ENCODE peak calls at places on chromosomes 13 and 19, in four cellular contexts. M, U, C and O are unnamed samples.

GRCh38 chr19:6453951-6454565 is 5.5 kb downstream of the SLC25A23 start:
- DNase-seq in M (no peak), U (no peak), C (no peak), O (no peak)

GRCh38 chr19:11685676-11686650 is 52.8 kb downstream of the ZNF823 start:
- DNase-seq in M (no peak), U (no peak), C (no peak), O (no peak)

GRCh38 chr13:32905864-32906180 is 110.4 kb upstream of the KL start:
- DNase-seq in M (no peak), U (no peak), C (no peak), O (no peak)

GRCh38 chr19:33227242-33227650 is 1.6 kb upstream of the SLC7A10 start:
- DNase-seq in M (no peak), U (no peak), C (no peak), O (no peak)

GRCh38 chr13:73167046-73167820 is 108.4 kb downstream of the KLF5 start:
- DNase-seq in M (no peak), U (no peak), C (no peak), O (no peak)

GRCh38 chr19:15452111-15453047 is 2.6 kb upstream of the WIZ start:
- DNase-seq in M (peak; percentile 59), U (no peak), C (no peak), O (no peak)

GRCh38 chr13:59946924-59947323 is 216.8 kb downstream of the DIAPH3 start:
- DNase-seq in M (no peak), U (no peak), C (peak; percentile 49), O (no peak)

GRCh38 chr13:34002141-34002540 is 184.2 kb downstream of the RFC3 start:
- DNase-seq in M (no peak), U (no peak), C (no peak), O (no peak)

GRCh38 chr13:37442996-37443395 is 155.6 kb downstream of the POSTN start:
- DNase-seq in M (no peak), U (no peak), C (no peak), O (no peak)

GRCh38 chr19:6531163-6531955 is 533 bp downstream of the TNFSF9 start:
- DNase-seq in M (no peak), U (no peak), C (no peak), O (no peak)

GRCh38 chr13:21501709-21502108 is 42.6 kb upstream of the ZDHHC20 start:
- DNase-seq in M (no peak), U (no peak), C (no peak), O (no peak)

GRCh38 chr13:99258946-99259345 is 767 bp upstream of the GPR18 start:
- DNase-seq in M (no peak), U (peak; percentile 46), C (no peak), O (no peak)

GRCh38 chr13:44732503-44733098 is 156.5 kb upstream of the TSC22D1 start:
- DNase-seq in M (peak; percentile 53), U (no peak), C (no peak), O (no peak)

GRCh38 chr13:96285729-96286128 is 195.8 kb downstream of the HS6ST3 start:
- DNase-seq in M (no peak), U (no peak), C (no peak), O (no peak)

GRCh38 chr19:38039966-38040365 is 133.0 kb downstream of the SIPA1L3 start:
- DNase-seq in M (no peak), U (no peak), C (peak; percentile 99), O (no peak)

GRCh38 chr13:28199089-28199488 is 60.7 kb downstream of the PAN3 start:
- DNase-seq in M (no peak), U (no peak), C (no peak), O (no peak)

GRCh38 chr13:51845574-51846318 is 769 bp upstream of the TMEM272 start:
- DNase-seq in M (no peak), U (no peak), C (no peak), O (no peak)

GRCh38 chr19:15498910-15499309 is 9.4 kb upstream of the CYP4F22 start:
- DNase-seq in M (no peak), U (no peak), C (no peak), O (no peak)

GRCh38 chr13:51599444-51600176 is 15.3 kb downstream of the WDFY2 start:
- DNase-seq in M (no peak), U (no peak), C (no peak), O (no peak)

GRCh38 chr13:84405286-84405685 is 523.0 kb upstream of the SLITRK1 start:
- DNase-seq in M (no peak), U (no peak), C (peak; percentile 60), O (no peak)

GRCh38 chr13:30806784-30807183 is 71.4 kb downstream of the ALOX5AP start:
- DNase-seq in M (no peak), U (no peak), C (peak; percentile 76), O (no peak)

GRCh38 chr13:52665325-52665724 is 12.7 kb downstream of the SUGT1 start:
- DNase-seq in M (no peak), U (no peak), C (peak; percentile 10), O (no peak)

GRCh38 chr19:33416307-33417215 is 43.1 kb downstream of the CEBPG start:
- DNase-seq in M (peak; percentile 87), U (peak; percentile 73), C (peak; percentile 50), O (peak; percentile 87)

GRCh38 chr13:100559886-100560285 is 28.7 kb downstream of the GGACT start:
- DNase-seq in M (no peak), U (no peak), C (no peak), O (no peak)

GRCh38 chr13:75803175-75803611 is 167.1 kb downstream of the LMO7 start:
- DNase-seq in M (no peak), U (peak; percentile 23), C (no peak), O (no peak)

GRCh38 chr19:8366961-8367326 is 3.0 kb downstream of the ANGPTL4 start:
- DNase-seq in M (no peak), U (no peak), C (no peak), O (no peak)

GRCh38 chr19:35745328-35746086 is at the start of the genes PSENEN and U2AF1L4:
- DNase-seq in M (peak; percentile 97), U (peak; percentile 98), C (peak; percentile 98), O (peak; percentile 53)

GRCh38 chr19:35743640-35744306 is 1.4 kb downstream of the U2AF1L4 start:
- DNase-seq in M (no peak), U (no peak), C (no peak), O (no peak)

GRCh38 chr19:35744335-35744687 is 907 bp downstream of the U2AF1L4 start:
- DNase-seq in M (no peak), U (no peak), C (no peak), O (no peak)

GRCh38 chr19:35746087-35746462 is 624 bp downstream of the PSENEN start:
- DNase-seq in M (no peak), U (peak; percentile 15), C (no peak), O (no peak)

GRCh38 chr19:35744688-35745327 is 410 bp downstream of the U2AF1L4 start:
- DNase-seq in M (peak; percentile 98), U (peak; percentile 96), C (peak; percentile 93), O (peak; percentile 29)
- TF ChIP-seq CTCF in M (peak; percentile 28), U (no peak), C (peak; percentile 65), O (peak; percentile 38)

GRCh38 chr19:13544423-13544822 is 38.1 kb upstream of the CACNA1A start:
- DNase-seq in M (no peak), U (no peak), C (no peak), O (no peak)
- TF ChIP-seq CTCF in M (no peak), U (no peak), C (no peak), O (no peak)

GRCh38 chr13:35496761-35497386 is 20.4 kb upstream of the MAB21L1 start:
- DNase-seq in M (no peak), U (no peak), C (no peak), O (no peak)

GRCh38 chr13:35501721-35502235 is 25.3 kb upstream of the MAB21L1 start:
- DNase-seq in M (no peak), U (no peak), C (no peak), O (no peak)

GRCh38 chr13:35500071-35500595 is 23.6 kb upstream of the MAB21L1 start:
- DNase-seq in M (no peak), U (no peak), C (no peak), O (no peak)

GRCh38 chr13:35502456-35502855 is 26.0 kb upstream of the MAB21L1 start:
- DNase-seq in M (no peak), U (no peak), C (no peak), O (no peak)

GRCh38 chr13:35499131-35500051 is 22.9 kb upstream of the MAB21L1 start:
- DNase-seq in M (no peak), U (no peak), C (no peak), O (no peak)
- TF ChIP-seq CTCF in M (no peak), U (no peak), C (no peak), O (no peak)

DNA sequence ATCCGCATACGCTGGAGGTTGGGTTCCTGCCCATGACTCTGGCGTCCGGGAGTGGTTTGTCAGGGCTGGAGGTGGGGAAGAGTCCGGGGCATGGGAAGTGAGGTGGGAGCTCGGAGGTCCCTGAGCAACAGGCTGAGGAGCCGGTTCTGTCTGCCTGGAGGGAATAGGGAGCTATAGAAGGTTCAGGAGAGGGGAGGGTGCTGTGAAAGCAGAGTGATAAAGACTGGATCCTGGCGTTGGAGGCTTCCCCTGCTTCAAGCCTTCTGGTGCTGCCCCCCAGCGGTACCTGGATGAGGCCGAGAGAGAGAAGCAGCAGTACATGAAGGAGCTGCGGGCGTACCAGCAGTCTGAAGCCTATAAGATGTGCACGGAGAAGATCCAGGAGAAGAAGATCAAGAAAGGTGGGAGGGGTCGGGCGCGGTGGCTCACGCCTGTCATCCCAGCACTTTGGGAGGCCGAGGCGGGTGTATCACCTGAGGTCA is 2.6 kb downstream of the HMG20B start:
- DNase-seq in M (peak; percentile 49), U (peak; percentile 46), C (no peak), O (no peak)
- TF ChIP-seq CTCF in M (no peak), U (no peak), C (peak; percentile 54), O (peak; percentile 73)

GRCh38 chr13:111413407-111414187 is 93.2 kb downstream of the TEX29 start:
- DNase-seq in M (no peak), U (no peak), C (no peak), O (no peak)
- TF ChIP-seq CTCF in M (no peak), U (no peak), C (no peak), O (no peak)